ENCODE peak calls at places on chromosomes 4 and X, in six cellular contexts. One of them, this sample, is unnamed.

GRCh38 chrX:103823591-103823990 is 8.5 kb downstream of the RAB9B start:
- DNase-seq in stimulated activated CD8-positive, alpha-beta memory T cell treated with anti-CD3 and anti-CD28 coated beads, Interleukin-4, amount 100 ng/mL, for 24 hours: no peak
- DNase-seq in WTC11: no peak
- DNase-seq in CD8-positive, alpha-beta memory T cell: no peak
- DNase-seq in adrenal gland: no peak
- DNase-seq in NT2/D1: no peak
- DNase-seq in this sample: no peak

GRCh38 chrX:149950681-149951080 is 12.4 kb upstream of the EOLA2 start:
- DNase-seq in stimulated activated CD8-positive, alpha-beta memory T cell treated with anti-CD3 and anti-CD28 coated beads, Interleukin-4, amount 100 ng/mL, for 24 hours: no peak
- DNase-seq in WTC11: no peak
- DNase-seq in CD8-positive, alpha-beta memory T cell: no peak
- DNase-seq in adrenal gland: no peak
- DNase-seq in NT2/D1: peak
- DNase-seq in this sample: no peak

GRCh38 chr4:15378055-15378454 is 49.8 kb upstream of the C1QTNF7 start:
- DNase-seq in stimulated activated CD8-positive, alpha-beta memory T cell treated with anti-CD3 and anti-CD28 coated beads, Interleukin-4, amount 100 ng/mL, for 24 hours: no peak
- DNase-seq in WTC11: no peak
- DNase-seq in CD8-positive, alpha-beta memory T cell: no peak
- DNase-seq in adrenal gland: no peak
- DNase-seq in NT2/D1: no peak
- DNase-seq in this sample: no peak

GRCh38 chr4:175970072-175970471 is 95.6 kb upstream of the WDR17 start:
- DNase-seq in stimulated activated CD8-positive, alpha-beta memory T cell treated with anti-CD3 and anti-CD28 coated beads, Interleukin-4, amount 100 ng/mL, for 24 hours: no peak
- DNase-seq in WTC11: no peak
- DNase-seq in CD8-positive, alpha-beta memory T cell: no peak
- DNase-seq in adrenal gland: no peak
- DNase-seq in NT2/D1: no peak
- DNase-seq in this sample: no peak

GRCh38 chr4:2059034-2059725 is at the start of gene NAT8L:
- DNase-seq in stimulated activated CD8-positive, alpha-beta memory T cell treated with anti-CD3 and anti-CD28 coated beads, Interleukin-4, amount 100 ng/mL, for 24 hours: no peak
- DNase-seq in WTC11: peak
- DNase-seq in CD8-positive, alpha-beta memory T cell: peak
- DNase-seq in adrenal gland: no peak
- DNase-seq in NT2/D1: no peak
- DNase-seq in this sample: no peak

GRCh38 chr4:78553526-78554060 is 2.0 kb downstream of the ANXA3 start:
- DNase-seq in stimulated activated CD8-positive, alpha-beta memory T cell treated with anti-CD3 and anti-CD28 coated beads, Interleukin-4, amount 100 ng/mL, for 24 hours: no peak
- DNase-seq in WTC11: no peak
- DNase-seq in CD8-positive, alpha-beta memory T cell: no peak
- DNase-seq in adrenal gland: no peak
- DNase-seq in NT2/D1: no peak
- DNase-seq in this sample: no peak

GRCh38 chr4:123037809-123038208 is 115.4 kb upstream of the NUDT6 start:
- DNase-seq in stimulated activated CD8-positive, alpha-beta memory T cell treated with anti-CD3 and anti-CD28 coated beads, Interleukin-4, amount 100 ng/mL, for 24 hours: no peak
- DNase-seq in WTC11: no peak
- DNase-seq in CD8-positive, alpha-beta memory T cell: no peak
- DNase-seq in adrenal gland: no peak
- DNase-seq in NT2/D1: no peak
- DNase-seq in this sample: no peak

GRCh38 chr4:35772291-35772690 is 472.0 kb downstream of the ARAP2 start:
- DNase-seq in stimulated activated CD8-positive, alpha-beta memory T cell treated with anti-CD3 and anti-CD28 coated beads, Interleukin-4, amount 100 ng/mL, for 24 hours: no peak
- DNase-seq in WTC11: no peak
- DNase-seq in CD8-positive, alpha-beta memory T cell: no peak
- DNase-seq in adrenal gland: no peak
- DNase-seq in NT2/D1: no peak
- DNase-seq in this sample: no peak

GRCh38 chr4:159341486-159341885 is 238.6 kb downstream of the RAPGEF2 start:
- DNase-seq in stimulated activated CD8-positive, alpha-beta memory T cell treated with anti-CD3 and anti-CD28 coated beads, Interleukin-4, amount 100 ng/mL, for 24 hours: no peak
- DNase-seq in WTC11: no peak
- DNase-seq in CD8-positive, alpha-beta memory T cell: no peak
- DNase-seq in adrenal gland: no peak
- DNase-seq in NT2/D1: no peak
- DNase-seq in this sample: no peak

This sample was measured in CD4-positive, alpha-beta T cell.